ENCODE peak calls at places on chromosomes 16 and 17, in five cellular contexts. T, X, G, K and D are unnamed samples.

GRCh38 chr16:46727630-46728029 is 20.5 kb downstream of the MYLK3 start:
- DNase-seq in T (no peak), X (no peak), G (no peak), K (no peak), D (no peak)

GRCh38 chr16:19555938-19556778 is 655 bp downstream of the VPS35L start:
- DNase-seq in T (no peak), X (no peak), G (no peak), K (no peak), D (peak; percentile 14)

GRCh38 chr16:75860654-75861053 is 134.4 kb upstream of the CPHXL start:
- DNase-seq in T (no peak), X (no peak), G (no peak), K (no peak), D (no peak)

GRCh38 chr16:1613240-1613639 is 1.1 kb downstream of the CRAMP1 start:
- DNase-seq in T (no peak), X (no peak), G (no peak), K (no peak), D (peak; percentile 19)

GRCh38 chr17:62819511-62820221 is 11.6 kb upstream of the MARCHF10 start:
- DNase-seq in T (no peak), X (peak; percentile 84), G (peak; percentile 66), K (no peak), D (no peak)

GRCh38 chr17:77419095-77419494 is 278.3 kb downstream of the SEC14L1 start:
- DNase-seq in T (no peak), X (no peak), G (no peak), K (no peak), D (no peak)

GRCh38 chr16:14007460-14007859 is 63.7 kb upstream of the MRTFB start:
- DNase-seq in T (no peak), X (no peak), G (no peak), K (no peak), D (no peak)

GRCh38 chr17:62043602-62044001 is 21.5 kb downstream of the MED13 start:
- DNase-seq in T (no peak), X (no peak), G (no peak), K (no peak), D (no peak)

GRCh38 chr16:14205666-14206065 is 134.5 kb downstream of the MRTFB start:
- DNase-seq in T (no peak), X (no peak), G (no peak), K (no peak), D (no peak)

GRCh38 chr17:37098910-37099664 is 150.3 kb downstream of the AATF start:
- DNase-seq in T (no peak), X (no peak), G (no peak), K (no peak), D (no peak)

GRCh38 chr17:81186203-81186602 is 20.2 kb upstream of the AATK start:
- DNase-seq in T (no peak), X (no peak), G (no peak), K (no peak), D (no peak)

GRCh38 chr16:51034481-51035109 is 116.5 kb downstream of the SALL1 start:
- DNase-seq in T (no peak), X (no peak), G (no peak), K (no peak), D (no peak)

GRCh38 chr17:30961213-30962188 is 9.3 kb upstream of the RNF135 start:
- DNase-seq in T (no peak), X (no peak), G (no peak), K (no peak), D (no peak)

GRCh38 chr17:72838581-72838980 is 253.9 kb downstream of the SLC39A11 start:
- DNase-seq in T (no peak), X (no peak), G (no peak), K (no peak), D (no peak)

GRCh38 chr16:57941016-57941656 is 29.8 kb downstream of the CNGB1 start:
- DNase-seq in T (no peak), X (peak; percentile 90), G (no peak), K (no peak), D (no peak)

GRCh38 chr17:10216213-10216982 is 18.0 kb upstream of the GAS7 start:
- DNase-seq in T (no peak), X (no peak), G (no peak), K (no peak), D (no peak)

GRCh38 chr16:53809088-53809951 is 105.4 kb downstream of the FTO start:
- DNase-seq in T (no peak), X (no peak), G (peak; percentile 58), K (no peak), D (no peak)

GRCh38 chr17:49715221-49715620 is 7.5 kb upstream of the SLC35B1 start:
- DNase-seq in T (no peak), X (no peak), G (no peak), K (peak; percentile 19), D (peak; percentile 77)

GRCh38 chr16:85615014-85615851 is 2.1 kb downstream of the GSE1 start:
- DNase-seq in T (peak; percentile 13), X (peak; percentile 96), G (no peak), K (peak; percentile 18), D (no peak)

GRCh38 chr16:56688762-56689161 is 6.5 kb downstream of the MT1X start:
- DNase-seq in T (no peak), X (no peak), G (no peak), K (no peak), D (no peak)

GRCh38 chr16:73126453-73126853 is 78.5 kb upstream of the ZFHX3 start:
- DNase-seq in T (no peak), X (no peak), G (no peak), K (no peak), D (no peak)

GRCh38 chr17:704111-704864 is 10.4 kb downstream of the VPS53 start:
- DNase-seq in T (no peak), X (no peak), G (no peak), K (no peak), D (no peak)

GRCh38 chr16:11004351-11004750 is 60.0 kb downstream of the CLEC16A start:
- DNase-seq in T (no peak), X (no peak), G (no peak), K (no peak), D (no peak)

GRCh38 chr16:87314990-87315420 is 2.2 kb downstream of the C16orf95 start:
- DNase-seq in T (no peak), X (no peak), G (no peak), K (no peak), D (no peak)

GRCh38 chr16:1019934-1020305 is 38.4 kb downstream of the SOX8 start:
- DNase-seq in T (no peak), X (no peak), G (no peak), K (no peak), D (no peak)

GRCh38 chr16:29702307-29702706 is 23.3 kb downstream of the QPRT start:
- DNase-seq in T (no peak), X (no peak), G (no peak), K (peak; percentile 10), D (peak; percentile 85)

GRCh38 chr16:3812469-3813172 is 67.9 kb downstream of the CREBBP start:
- DNase-seq in T (no peak), X (no peak), G (no peak), K (no peak), D (no peak)

GRCh38 chr17:69357701-69358100 is 30.8 kb upstream of the ABCA5 start:
- DNase-seq in T (no peak), X (no peak), G (no peak), K (no peak), D (no peak)

GRCh38 chr17:29929006-29929543 is 953 bp downstream of the SSH2 start:
- DNase-seq in T (no peak), X (no peak), G (no peak), K (no peak), D (peak; percentile 55)

GRCh38 chr17:74807925-74808324 is 31.8 kb upstream of the NAT9 start:
- DNase-seq in T (no peak), X (no peak), G (no peak), K (no peak), D (no peak)

GRCh38 chr17:21125862-21126261 is 902 bp upstream of the DHRS7B start:
- DNase-seq in T (peak; percentile 56), X (no peak), G (no peak), K (peak; percentile 56), D (peak; percentile 90)